ENCODE peak calls at places on chromosome 10, in nine cellular contexts. J, Z, L, G, O, V, M, B and X are unnamed samples.

GRCh38 chr10:106571216-106571954 is 593.1 kb downstream of the SORCS1 start:
- DNase-seq in O (peak; percentile 13), L (no peak), G (no peak), V (no peak), J (no peak), Z (peak; percentile 78), M (no peak), B (peak; percentile 42), X (peak; percentile 28)

GRCh38 chr10:45580371-45580770 is 92.2 kb downstream of the ZFAND4 start:
- DNase-seq in O (no peak), V (no peak), B (no peak), J (no peak), L (no peak), M (no peak), G (no peak), Z (no peak), X (no peak)

GRCh38 chr10:72126184-72126871 is 38.0 kb upstream of the SPOCK2 start:
- DNase-seq in Z (peak; percentile 85), L (no peak), J (no peak), G (peak; percentile 10), M (peak; percentile 16), B (peak; percentile 60), O (no peak), V (no peak), X (peak; percentile 75)

GRCh38 chr10:24723788-24724380 is at the start of gene ARHGAP21:
- DNase-seq in L (peak; percentile 68), Z (peak; percentile 83), V (peak; percentile 84), G (no peak), B (peak; percentile 62), J (peak; percentile 78), O (peak; percentile 73), M (no peak), X (peak; percentile 78)

GRCh38 chr10:92689663-92690210 is at the start of gene HHEX:
- DNase-seq in M (peak; percentile 1), O (no peak), V (peak; percentile 84), Z (peak; percentile 82), J (peak; percentile 66), G (no peak), L (peak; percentile 83), B (peak; percentile 96), X (peak; percentile 67)

GRCh38 chr10:132107211-132107946 is 41.6 kb downstream of the JAKMIP3 start:
- DNase-seq in J (no peak), M (no peak), B (no peak), L (no peak), O (no peak), G (no peak), V (no peak), Z (no peak), X (no peak)

GRCh38 chr10:86210416-86210815 is 156.2 kb downstream of the GRID1 start:
- DNase-seq in L (no peak), M (no peak), O (no peak), V (no peak), Z (no peak), J (no peak), B (no peak), G (no peak), X (no peak)

GRCh38 chr10:126270116-126270515 is 118.2 kb downstream of the ADAM12 start:
- DNase-seq in Z (peak; percentile 61), J (no peak), O (no peak), M (no peak), L (no peak), V (no peak), G (no peak), B (no peak), X (peak; percentile 88)

GRCh38 chr10:114367676-114368391 is 36.5 kb downstream of the AFAP1L2 start:
- DNase-seq in G (no peak), O (no peak), L (no peak), V (no peak), Z (no peak), M (no peak), J (no peak), B (no peak), X (peak; percentile 97)

GRCh38 chr10:9188022-9188810 is 1133.7 kb downstream of the GATA3 start:
- DNase-seq in L (no peak), M (no peak), O (no peak), G (no peak), Z (no peak), B (no peak), J (no peak), V (no peak), X (no peak)

GRCh38 chr10:20622522-20623270 is 274.4 kb downstream of the NEBL start:
- DNase-seq in Z (peak; percentile 6), V (no peak), B (no peak), G (no peak), M (no peak), O (no peak), J (no peak), L (no peak), X (peak; percentile 9)

GRCh38 chr10:45261243-45261775 is 54.1 kb downstream of the OR13A1 start:
- DNase-seq in L (no peak), J (no peak), M (no peak), Z (no peak), G (no peak), V (no peak), O (no peak), B (no peak), X (no peak)

GRCh38 chr10:36421999-36422398 is 703.4 kb upstream of the ANKRD30A start:
- DNase-seq in Z (no peak), B (no peak), V (no peak), G (no peak), M (no peak), O (no peak), J (no peak), L (no peak), X (no peak)

GRCh38 chr10:88064608-88065383 is 201.4 kb downstream of the PTEN start:
- DNase-seq in O (peak; percentile 97), B (peak; percentile 100), Z (peak; percentile 69), G (peak; percentile 53), L (no peak), J (peak; percentile 51), V (peak; percentile 70), M (no peak), X (peak; percentile 86)
- H3K4me3 ChIP-seq in O (no peak overlapping the region), B (no peak overlapping the region), Z (no peak overlapping the region), G (no peak overlapping the region), L (no peak overlapping the region), J (no peak overlapping the region), V (no peak overlapping the region), M (no peak overlapping the region), X (no peak overlapping the region)

GRCh38 chr10:61870521-61870895 is 31.0 kb upstream of the ARID5B start:
- DNase-seq in Z (no peak), V (no peak), M (no peak), G (no peak), L (no peak), B (no peak), O (no peak), J (no peak), X (no peak)
- H3K4me3 ChIP-seq in Z (no peak overlapping the region), V (no peak overlapping the region), M (no peak overlapping the region), G (no peak overlapping the region), L (no peak overlapping the region), B (no peak overlapping the region), O (no peak overlapping the region), J (no peak overlapping the region), X (no peak overlapping the region)

GRCh38 chr10:14661818-14662217 is 112.9 kb downstream of the FAM107B start:
- DNase-seq in B (no peak), O (no peak), G (no peak), Z (no peak), J (no peak), M (no peak), V (no peak), L (no peak), X (no peak)

GRCh38 chr10:14659626-14660196 is 115.0 kb downstream of the FAM107B start:
- DNase-seq in M (no peak), L (no peak), G (no peak), Z (no peak), V (peak; percentile 80), J (no peak), B (peak; percentile 90), O (no peak), X (no peak)

GRCh38 chr10:14660872-14661271 is 113.8 kb downstream of the FAM107B start:
- DNase-seq in G (no peak), J (no peak), M (no peak), B (peak; percentile 51), V (no peak), Z (no peak), L (no peak), O (no peak), X (no peak)

GRCh38 chr10:14656052-14656451 is 118.6 kb downstream of the FAM107B start:
- DNase-seq in V (no peak), B (no peak), L (no peak), M (no peak), Z (no peak), G (no peak), J (no peak), O (no peak), X (no peak)

DNA sequence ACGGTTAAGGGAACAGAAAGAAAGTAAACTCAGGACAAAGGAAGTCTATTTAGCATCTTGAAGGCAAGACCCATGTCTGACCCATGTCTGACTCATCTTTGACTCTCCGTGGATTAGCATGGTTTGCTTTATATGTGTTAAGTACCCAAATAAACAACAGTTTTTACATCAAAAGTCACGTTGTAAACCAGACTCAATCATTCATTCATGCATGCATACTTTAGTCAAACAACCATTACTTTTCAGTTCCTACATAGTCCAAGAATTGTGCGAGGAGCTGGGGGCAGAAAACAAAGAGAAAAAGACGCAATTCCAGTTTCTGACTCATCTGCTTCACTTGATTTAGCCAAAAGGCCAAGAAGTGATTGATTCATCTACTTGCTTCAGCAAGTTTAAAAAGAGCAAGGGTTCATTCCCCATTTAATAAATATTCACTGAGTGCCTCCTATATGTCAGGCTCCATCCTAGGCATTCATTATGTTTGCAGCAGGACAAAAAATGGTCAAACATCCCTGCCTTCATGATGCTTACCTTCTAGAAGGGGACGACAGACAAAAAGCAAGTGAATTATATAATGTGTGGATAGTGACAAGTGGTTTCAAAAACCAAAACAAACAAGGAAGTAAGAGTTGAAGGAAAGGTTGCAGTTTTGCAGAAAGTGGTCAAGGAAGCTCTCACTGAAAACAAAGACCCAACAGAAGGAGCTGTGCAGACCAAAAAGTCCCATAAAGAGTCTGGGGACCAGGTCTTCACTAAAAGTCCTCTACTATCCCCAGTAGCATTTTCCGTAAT is 116.2 kb downstream of the FAM107B start:
- DNase-seq in Z (peak; percentile 15), L (no peak), G (peak; percentile 44), O (no peak), V (no peak), M (no peak), J (no peak), B (peak; percentile 49), X (peak; percentile 82)
- H3K4me3 ChIP-seq in Z (no peak overlapping the region), L (no peak overlapping the region), G (no peak overlapping the region), O (no peak overlapping the region), V (no peak overlapping the region), M (no peak overlapping the region), J (no peak overlapping the region), B (no peak overlapping the region), X (no peak overlapping the region)

DNA sequence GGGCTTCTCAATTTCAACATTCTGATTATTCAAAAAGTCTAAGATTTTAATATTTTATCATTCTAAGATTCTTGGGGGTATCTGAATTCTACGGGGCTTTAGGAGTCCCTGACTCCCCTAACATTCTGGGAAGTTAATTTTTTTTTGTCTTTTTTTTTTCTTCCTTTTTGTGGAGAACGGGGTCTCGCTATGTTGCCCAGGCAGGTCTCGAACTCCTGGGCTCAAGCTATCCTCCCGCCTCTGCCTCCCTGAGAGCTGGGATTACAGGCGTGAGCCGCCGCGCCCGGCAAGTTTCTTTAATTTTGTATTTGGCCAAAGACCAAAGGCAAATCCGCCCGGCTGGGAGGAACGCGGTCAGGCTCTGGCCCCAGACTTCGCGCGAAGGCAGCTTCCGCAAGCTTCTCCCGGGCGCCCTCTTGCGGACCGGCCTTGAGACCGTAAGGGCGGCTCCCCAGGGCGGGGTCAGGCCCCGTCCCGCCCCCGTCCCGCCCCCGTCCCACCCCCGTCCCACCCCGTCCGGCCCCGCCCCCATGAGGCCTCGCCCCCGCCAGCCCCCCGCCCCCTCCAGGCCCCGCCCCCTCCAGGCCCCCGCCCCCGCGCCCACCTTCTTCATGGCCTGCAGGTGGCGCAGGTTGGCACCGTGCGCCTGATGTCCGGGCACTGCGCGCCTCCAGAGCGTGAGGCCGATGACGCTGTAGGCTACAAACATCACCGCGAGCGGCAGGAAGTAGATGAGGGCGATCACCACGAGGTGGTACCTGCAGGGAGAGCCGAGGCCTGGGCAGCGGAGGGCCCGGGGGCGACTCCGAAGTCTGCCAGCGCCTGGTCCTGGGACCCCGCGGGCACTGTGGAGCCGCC is 8.2 kb downstream of the TACR2 start:
- DNase-seq in L (peak; percentile 97), O (peak; percentile 86), M (no peak), G (peak; percentile 85), B (peak; percentile 93), J (peak; percentile 96), V (peak; percentile 97), Z (peak; percentile 96), X (peak; percentile 97)
- H3K4me3 ChIP-seq in L (no peak overlapping the region), O (peak overlapping the region; percentile 46), M (no peak overlapping the region), G (peak overlapping the region; percentile 53), B (no peak overlapping the region), J (peak overlapping the region; percentile 48), V (peak overlapping the region; percentile 2), Z (peak overlapping the region; percentile 36), X (peak overlapping the region; percentile 54)